ENCODE peak calls at places on chromosomes 16 and 17, in six cellular contexts. C is HCT116, Z is endothelial cell of umbilical vein, S is GM12878, X is stomach, L is esophagus muscularis mucosa. V is an unnamed sample.

GRCh38 chr16:63983401-63983800 is 1138.5 kb downstream of the CDH11 start:
- DNase-seq in X (no peak), L (no peak), S (no peak), Z (no peak), C (no peak), V (no peak)

GRCh38 chr16:62889097-62889496 is 852.9 kb upstream of the CDH8 start:
- DNase-seq in S (no peak), L (no peak), Z (no peak), X (no peak), C (no peak), V (no peak)

GRCh38 chr17:14101976-14102375 is 32.7 kb downstream of the COX10 start:
- DNase-seq in L (no peak), S (no peak), X (no peak), C (no peak), Z (peak; percentile 64), V (no peak)

GRCh38 chr16:10964891-10965326 is 20.5 kb downstream of the CLEC16A start:
- DNase-seq in S (peak; percentile 94), L (no peak), X (no peak), C (no peak), Z (no peak), V (no peak)

GRCh38 chr17:40516581-40517285 is 15.3 kb upstream of the TNS4 start:
- DNase-seq in L (no peak), X (no peak), C (peak; percentile 62), S (peak; percentile 60), Z (no peak), V (no peak)

GRCh38 chr17:27455914-27456680 is at the start of gene KSR1:
- DNase-seq in X (peak; percentile 89), S (no peak), L (no peak), C (peak; percentile 22), Z (peak; percentile 78), V (no peak)

GRCh38 chr17:44867841-44868240 is 20.2 kb downstream of the HIGD1B start:
- DNase-seq in X (no peak), C (no peak), S (no peak), Z (no peak), L (no peak), V (no peak)

GRCh38 chr16:46555981-46556380 is 65.2 kb downstream of the SHCBP1 start:
- DNase-seq in S (no peak), Z (no peak), L (no peak), C (no peak), X (no peak), V (no peak)

GRCh38 chr17:76053230-76054111 is 18.8 kb downstream of the SRP68 start:
- DNase-seq in X (no peak), S (no peak), C (peak; percentile 80), L (no peak), Z (peak; percentile 79), V (no peak)

GRCh38 chr16:48479319-48479718 is 94.1 kb upstream of the SIAH1 start:
- DNase-seq in Z (no peak), X (no peak), L (no peak), C (no peak), S (no peak), V (no peak)

GRCh38 chr16:34078697-34079096 is 619.3 kb downstream of the TP53TG3F start:
- DNase-seq in L (no peak), C (no peak), Z (peak; percentile 92), S (no peak), X (no peak), V (no peak)
- H3K9me3 ChIP-seq in L (no peaks in the 10 kb centered on the region), C (peaks cover 39% of the 10 kb centered on the region), Z (peaks cover 6% of the 10 kb centered on the region), S (no peaks in the 10 kb centered on the region), X (peaks cover 82% of the 10 kb centered on the region), V (peaks cover 21% of the 10 kb centered on the region)

DNA sequence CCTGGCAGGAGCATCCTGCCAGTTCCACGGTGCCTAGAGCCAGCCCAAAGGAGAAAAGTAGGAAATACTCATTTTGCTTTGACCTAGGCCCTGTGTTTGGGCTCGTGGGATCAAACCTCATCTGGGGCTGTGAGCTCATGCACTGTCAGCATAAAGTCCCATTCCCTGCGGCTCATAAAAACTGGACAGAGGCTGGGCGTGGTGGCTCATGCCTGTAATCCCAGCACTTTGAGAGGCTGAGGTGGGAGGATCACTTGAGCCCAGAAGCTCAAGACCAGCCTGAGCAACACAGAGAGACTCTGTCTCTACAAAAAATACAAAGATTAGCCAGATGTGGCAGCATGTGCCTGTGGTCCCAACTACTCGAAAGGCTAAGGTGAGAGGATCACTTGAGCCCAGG is 17.9 kb downstream of the ATP6V0D1 start:
- DNase-seq in C (no peak), S (no peak), L (no peak), Z (no peak), X (no peak), V (no peak)
- TF ChIP-seq POLR2AphosphoS5 in C (no peak), S (no peak), L (no peak), Z (no peak), X (no peak), V (no peak)

GRCh38 chr17:60491771-60492170 is 34.3 kb downstream of the APPBP2 start:
- DNase-seq in X (no peak), C (no peak), S (no peak), Z (no peak), L (no peak), V (no peak)

GRCh38 chr17:60495260-60495659 is 30.8 kb downstream of the APPBP2 start:
- DNase-seq in C (no peak), S (no peak), L (no peak), Z (no peak), X (no peak), V (no peak)

GRCh38 chr17:60496051-60496450 is 30.0 kb downstream of the APPBP2 start:
- DNase-seq in S (no peak), L (no peak), C (no peak), X (no peak), Z (no peak), V (no peak)

GRCh38 chr17:60493847-60494321 is 32.2 kb downstream of the APPBP2 start:
- DNase-seq in L (no peak), X (no peak), S (no peak), C (no peak), Z (no peak), V (no peak)
- H3K9me3 ChIP-seq in L (no peaks in the 10 kb centered on the region), X (peaks cover 14% of the 10 kb centered on the region), S (peaks cover 24% of the 10 kb centered on the region), C (peaks cover 9% of the 10 kb centered on the region), Z (no peaks in the 10 kb centered on the region), V (no peaks in the 10 kb centered on the region)

GRCh38 chr17:80497726-80498241 is 21.4 kb upstream of the NPTX1 start:
- DNase-seq in S (no peak), C (no peak), Z (no peak), X (no peak), L (no peak), V (no peak)

GRCh38 chr17:80499961-80500665 is 23.7 kb upstream of the NPTX1 start:
- DNase-seq in S (no peak), L (no peak), Z (no peak), X (no peak), C (no peak), V (no peak)

GRCh38 chr17:80499536-80499935 is 23.1 kb upstream of the NPTX1 start:
- DNase-seq in S (no peak), Z (no peak), C (no peak), L (no peak), X (no peak), V (no peak)

GRCh38 chr17:80498920-80499410 is 22.6 kb upstream of the NPTX1 start:
- DNase-seq in Z (no peak), S (no peak), C (no peak), X (no peak), L (no peak), V (no peak)

DNA sequence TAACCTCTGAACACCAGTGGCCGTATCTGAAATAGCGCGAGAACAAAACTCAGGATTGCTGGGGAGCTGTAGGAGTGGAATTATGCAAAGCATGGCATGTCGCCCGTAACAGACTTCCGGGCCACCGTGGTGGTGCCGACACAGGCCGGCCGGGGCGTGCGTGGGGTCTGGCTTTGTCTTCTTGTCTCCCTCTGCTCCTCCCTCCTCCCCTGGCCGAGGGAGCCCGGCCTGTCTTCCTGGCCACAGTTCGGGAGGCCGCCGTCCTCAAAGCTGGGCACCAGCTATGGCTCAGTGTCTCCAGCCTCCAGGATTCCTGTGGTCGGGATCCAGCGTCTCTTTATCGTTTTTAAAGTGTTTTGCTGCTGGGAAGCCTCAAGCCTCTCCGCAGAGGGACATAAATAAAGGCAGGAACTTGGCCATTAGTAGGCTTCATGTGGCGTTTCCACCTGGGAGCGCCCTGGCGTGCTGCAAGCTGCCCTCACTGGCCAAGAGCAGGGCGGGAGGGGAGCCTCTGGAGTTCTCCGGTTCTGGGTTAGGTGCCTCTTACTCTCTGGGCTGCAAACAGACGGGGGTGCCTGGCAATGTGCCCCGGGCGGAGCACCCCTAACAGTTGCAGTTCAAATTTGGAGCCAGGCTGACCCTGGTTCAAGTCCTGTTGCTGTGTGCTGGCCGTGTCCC is 22.0 kb upstream of the NPTX1 start:
- DNase-seq in X (no peak), L (no peak), C (no peak), Z (no peak), S (no peak), V (no peak)
- TF ChIP-seq POLR2AphosphoS5 in X (no peak), L (no peak), C (no peak), Z (no peak), S (no peak), V (no peak)

DNA sequence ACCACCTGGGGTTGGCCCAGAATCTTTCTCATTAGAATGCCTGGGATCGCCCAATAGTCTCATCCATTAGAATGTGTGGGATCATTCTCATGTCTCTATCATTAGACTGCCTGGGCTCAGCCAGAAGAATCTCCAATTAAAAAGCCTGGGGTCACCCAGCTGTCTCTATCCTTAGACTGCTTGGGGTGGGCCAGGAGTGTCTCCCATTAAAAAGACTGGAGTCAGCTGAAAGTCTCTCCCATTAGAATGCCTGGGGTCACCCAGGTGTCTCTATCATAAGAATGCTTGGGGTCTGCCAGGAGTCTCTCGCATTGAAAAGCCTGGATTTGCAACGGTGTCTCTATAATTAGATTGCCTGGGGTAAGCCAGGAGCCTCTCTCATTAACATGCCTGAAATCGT is 2225.7 kb downstream of the TP53TG3F start:
- DNase-seq in S (no peak), Z (no peak), C (no peak), X (no peak), L (no peak), V (peak; percentile 52)
- H3K9me3 ChIP-seq in S (no peaks in the 10 kb centered on the region), Z (peaks cover 4% of the 10 kb centered on the region), C (no peaks in the 10 kb centered on the region), X (peaks cover 86% of the 10 kb centered on the region), L (no peaks in the 10 kb centered on the region), V (no peaks in the 10 kb centered on the region)

DNA sequence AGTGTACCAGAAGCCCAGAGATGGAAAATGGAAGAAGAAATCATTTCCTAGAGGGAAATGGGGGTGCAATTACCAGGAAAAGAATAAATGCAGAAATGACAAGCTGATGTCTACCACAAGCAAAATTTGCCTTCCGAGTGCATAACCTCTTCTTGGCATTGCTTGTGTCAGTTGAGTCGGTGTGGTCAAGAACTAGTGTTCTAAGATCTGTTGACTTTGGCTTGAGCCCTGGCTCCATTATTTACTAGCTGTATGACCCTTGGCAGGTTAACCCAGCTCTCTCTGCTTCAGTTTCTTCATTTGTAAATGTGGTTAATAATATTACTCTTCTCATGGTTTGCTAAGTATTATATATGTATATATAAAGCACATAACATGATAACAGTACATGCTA is 273.0 kb upstream of the IRX5 start:
- DNase-seq in L (no peak), C (no peak), Z (no peak), S (no peak), X (peak; percentile 57), V (no peak)
- TF ChIP-seq POLR2AphosphoS5 in L (no peak), C (no peak), Z (no peak), S (no peak), X (no peak), V (no peak)

GRCh38 chr16:35306915-35307314 is 1847.5 kb downstream of the TP53TG3F start:
- DNase-seq in C (no peak), L (no peak), X (no peak), S (no peak), Z (no peak), V (peak; percentile 37)
- H3K9me3 ChIP-seq in C (no peaks in the 10 kb centered on the region), L (no peaks in the 10 kb centered on the region), X (peaks cover 36% of the 10 kb centered on the region), S (no peaks in the 10 kb centered on the region), Z (peaks cover 3% of the 10 kb centered on the region), V (no peaks in the 10 kb centered on the region)